ENCODE peak calls at places on chromosomes 3 and 15, in nine cellular contexts. One of them, this sample, is unnamed.
A peak's percentile ranks its signal among the peaks of the same experiment; 100 is the strongest.

GRCh38 chr3:141255864-141256263 is 24.2 kb downstream of the PXYLP1 start:
- DNase-seq in astrocyte of the spinal cord: no peak
- DNase-seq in ELR: peak; percentile 46
- DNase-seq in midbrain: no peak
- DNase-seq in progenitor cell of endocrine pancreas: no peak
- DNase-seq in cardiac muscle cell: peak; percentile 44
- DNase-seq in stimulated activated CD4-positive, alpha-beta T cell treated with anti-CD3 and anti-CD28 coated beads, TNF-alpha, amount 100 ng/mL, for 24 hours: no peak
- DNase-seq in effector memory CD8-positive, alpha-beta T cell: no peak
- DNase-seq in naive thymus-derived CD8-positive, alpha-beta T cell: no peak
- DNase-seq in this sample: no peak

GRCh38 chr15:69595009-69595825 is 142.6 kb downstream of the RPLP1 start:
- DNase-seq in astrocyte of the spinal cord: peak; percentile 24
- DNase-seq in ELR: no peak
- DNase-seq in midbrain: peak; percentile 12
- DNase-seq in progenitor cell of endocrine pancreas: no peak
- DNase-seq in cardiac muscle cell: no peak
- DNase-seq in stimulated activated CD4-positive, alpha-beta T cell treated with anti-CD3 and anti-CD28 coated beads, TNF-alpha, amount 100 ng/mL, for 24 hours: no peak
- DNase-seq in effector memory CD8-positive, alpha-beta T cell: no peak
- DNase-seq in naive thymus-derived CD8-positive, alpha-beta T cell: no peak
- DNase-seq in this sample: peak; percentile 81

GRCh38 chr3:144148356-144148755 is 176.7 kb downstream of the DIPK2A start:
- DNase-seq in astrocyte of the spinal cord: no peak
- DNase-seq in ELR: no peak
- DNase-seq in midbrain: no peak
- DNase-seq in progenitor cell of endocrine pancreas: no peak
- DNase-seq in cardiac muscle cell: no peak
- DNase-seq in stimulated activated CD4-positive, alpha-beta T cell treated with anti-CD3 and anti-CD28 coated beads, TNF-alpha, amount 100 ng/mL, for 24 hours: no peak
- DNase-seq in effector memory CD8-positive, alpha-beta T cell: no peak
- DNase-seq in naive thymus-derived CD8-positive, alpha-beta T cell: no peak
- DNase-seq in this sample: no peak

GRCh38 chr15:55255714-55256113 is 33.9 kb downstream of the RAB27A start:
- DNase-seq in astrocyte of the spinal cord: no peak
- DNase-seq in ELR: no peak
- DNase-seq in midbrain: no peak
- DNase-seq in progenitor cell of endocrine pancreas: no peak
- DNase-seq in cardiac muscle cell: no peak
- DNase-seq in stimulated activated CD4-positive, alpha-beta T cell treated with anti-CD3 and anti-CD28 coated beads, TNF-alpha, amount 100 ng/mL, for 24 hours: no peak
- DNase-seq in effector memory CD8-positive, alpha-beta T cell: no peak
- DNase-seq in naive thymus-derived CD8-positive, alpha-beta T cell: no peak
- DNase-seq in this sample: no peak

GRCh38 chr15:95363636-95364035 is 966.9 kb upstream of the NR2F2 start:
- DNase-seq in astrocyte of the spinal cord: no peak
- DNase-seq in ELR: no peak
- DNase-seq in midbrain: no peak
- DNase-seq in progenitor cell of endocrine pancreas: no peak
- DNase-seq in cardiac muscle cell: peak; percentile 37
- DNase-seq in stimulated activated CD4-positive, alpha-beta T cell treated with anti-CD3 and anti-CD28 coated beads, TNF-alpha, amount 100 ng/mL, for 24 hours: no peak
- DNase-seq in effector memory CD8-positive, alpha-beta T cell: no peak
- DNase-seq in naive thymus-derived CD8-positive, alpha-beta T cell: no peak
- DNase-seq in this sample: no peak

GRCh38 chr15:88144921-88145320 is 111.6 kb downstream of the NTRK3 start:
- DNase-seq in astrocyte of the spinal cord: no peak
- DNase-seq in ELR: no peak
- DNase-seq in midbrain: no peak
- DNase-seq in progenitor cell of endocrine pancreas: no peak
- DNase-seq in cardiac muscle cell: no peak
- DNase-seq in stimulated activated CD4-positive, alpha-beta T cell treated with anti-CD3 and anti-CD28 coated beads, TNF-alpha, amount 100 ng/mL, for 24 hours: no peak
- DNase-seq in effector memory CD8-positive, alpha-beta T cell: no peak
- DNase-seq in naive thymus-derived CD8-positive, alpha-beta T cell: no peak
- DNase-seq in this sample: no peak

GRCh38 chr3:179811321-179812095 is 158.7 kb downstream of the USP13 start:
- DNase-seq in astrocyte of the spinal cord: peak; percentile 90
- DNase-seq in ELR: peak; percentile 85
- DNase-seq in midbrain: peak; percentile 76
- DNase-seq in progenitor cell of endocrine pancreas: peak; percentile 15
- DNase-seq in cardiac muscle cell: peak; percentile 81
- DNase-seq in stimulated activated CD4-positive, alpha-beta T cell treated with anti-CD3 and anti-CD28 coated beads, TNF-alpha, amount 100 ng/mL, for 24 hours: no peak
- DNase-seq in effector memory CD8-positive, alpha-beta T cell: no peak
- DNase-seq in naive thymus-derived CD8-positive, alpha-beta T cell: no peak
- DNase-seq in this sample: no peak

GRCh38 chr15:44545934-44546802 is 9.2 kb downstream of the EIF3J start:
- DNase-seq in astrocyte of the spinal cord: peak; percentile 32
- DNase-seq in ELR: peak; percentile 55
- DNase-seq in midbrain: no peak
- DNase-seq in progenitor cell of endocrine pancreas: no peak
- DNase-seq in cardiac muscle cell: no peak
- DNase-seq in stimulated activated CD4-positive, alpha-beta T cell treated with anti-CD3 and anti-CD28 coated beads, TNF-alpha, amount 100 ng/mL, for 24 hours: peak; percentile 46
- DNase-seq in effector memory CD8-positive, alpha-beta T cell: no peak
- DNase-seq in naive thymus-derived CD8-positive, alpha-beta T cell: no peak
- DNase-seq in this sample: no peak

GRCh38 chr15:47965297-47965696 is 155.5 kb upstream of the SLC24A5 start:
- DNase-seq in astrocyte of the spinal cord: no peak
- DNase-seq in ELR: no peak
- DNase-seq in midbrain: no peak
- DNase-seq in progenitor cell of endocrine pancreas: no peak
- DNase-seq in cardiac muscle cell: no peak
- DNase-seq in stimulated activated CD4-positive, alpha-beta T cell treated with anti-CD3 and anti-CD28 coated beads, TNF-alpha, amount 100 ng/mL, for 24 hours: no peak
- DNase-seq in effector memory CD8-positive, alpha-beta T cell: no peak
- DNase-seq in naive thymus-derived CD8-positive, alpha-beta T cell: no peak
- DNase-seq in this sample: no peak

GRCh38 chr3:117873236-117873635 is 1161.4 kb downstream of the IGSF11 start:
- DNase-seq in astrocyte of the spinal cord: no peak
- DNase-seq in ELR: no peak
- DNase-seq in midbrain: peak; percentile 71
- DNase-seq in progenitor cell of endocrine pancreas: no peak
- DNase-seq in cardiac muscle cell: peak; percentile 58
- DNase-seq in stimulated activated CD4-positive, alpha-beta T cell treated with anti-CD3 and anti-CD28 coated beads, TNF-alpha, amount 100 ng/mL, for 24 hours: no peak
- DNase-seq in effector memory CD8-positive, alpha-beta T cell: no peak
- DNase-seq in naive thymus-derived CD8-positive, alpha-beta T cell: no peak
- DNase-seq in this sample: no peak

GRCh38 chr3:163508212-163508611 is 1570.1 kb downstream of the SI start:
- DNase-seq in astrocyte of the spinal cord: no peak
- DNase-seq in ELR: no peak
- DNase-seq in midbrain: no peak
- DNase-seq in progenitor cell of endocrine pancreas: no peak
- DNase-seq in cardiac muscle cell: no peak
- DNase-seq in stimulated activated CD4-positive, alpha-beta T cell treated with anti-CD3 and anti-CD28 coated beads, TNF-alpha, amount 100 ng/mL, for 24 hours: no peak
- DNase-seq in effector memory CD8-positive, alpha-beta T cell: no peak
- DNase-seq in naive thymus-derived CD8-positive, alpha-beta T cell: no peak
- DNase-seq in this sample: no peak

GRCh38 chr3:112675349-112675748 is 34.4 kb upstream of the CCDC80 start:
- DNase-seq in astrocyte of the spinal cord: no peak
- DNase-seq in ELR: no peak
- DNase-seq in midbrain: no peak
- DNase-seq in progenitor cell of endocrine pancreas: no peak
- DNase-seq in cardiac muscle cell: no peak
- DNase-seq in stimulated activated CD4-positive, alpha-beta T cell treated with anti-CD3 and anti-CD28 coated beads, TNF-alpha, amount 100 ng/mL, for 24 hours: no peak
- DNase-seq in effector memory CD8-positive, alpha-beta T cell: no peak
- DNase-seq in naive thymus-derived CD8-positive, alpha-beta T cell: no peak
- DNase-seq in this sample: no peak

GRCh38 chr15:50907866-50908208 is 646 bp upstream of the AP4E1 start:
- DNase-seq in astrocyte of the spinal cord: peak; percentile 22
- DNase-seq in ELR: peak; percentile 57
- DNase-seq in midbrain: peak; percentile 50
- DNase-seq in progenitor cell of endocrine pancreas: peak; percentile 33
- DNase-seq in cardiac muscle cell: peak; percentile 49
- DNase-seq in stimulated activated CD4-positive, alpha-beta T cell treated with anti-CD3 and anti-CD28 coated beads, TNF-alpha, amount 100 ng/mL, for 24 hours: no peak
- DNase-seq in effector memory CD8-positive, alpha-beta T cell: peak; percentile 48
- DNase-seq in naive thymus-derived CD8-positive, alpha-beta T cell: no peak
- DNase-seq in this sample: no peak

GRCh38 chr3:195137638-195138588 is 133.0 kb downstream of the XXYLT1 start:
- DNase-seq in astrocyte of the spinal cord: no peak
- DNase-seq in ELR: no peak
- DNase-seq in midbrain: no peak
- DNase-seq in progenitor cell of endocrine pancreas: no peak
- DNase-seq in cardiac muscle cell: no peak
- DNase-seq in stimulated activated CD4-positive, alpha-beta T cell treated with anti-CD3 and anti-CD28 coated beads, TNF-alpha, amount 100 ng/mL, for 24 hours: no peak
- DNase-seq in effector memory CD8-positive, alpha-beta T cell: no peak
- DNase-seq in naive thymus-derived CD8-positive, alpha-beta T cell: no peak
- DNase-seq in this sample: no peak

GRCh38 chr3:69869021-69869420 is 129.8 kb downstream of the MITF start:
- DNase-seq in astrocyte of the spinal cord: no peak
- DNase-seq in ELR: no peak
- DNase-seq in midbrain: no peak
- DNase-seq in progenitor cell of endocrine pancreas: no peak
- DNase-seq in cardiac muscle cell: no peak
- DNase-seq in stimulated activated CD4-positive, alpha-beta T cell treated with anti-CD3 and anti-CD28 coated beads, TNF-alpha, amount 100 ng/mL, for 24 hours: no peak
- DNase-seq in effector memory CD8-positive, alpha-beta T cell: no peak
- DNase-seq in naive thymus-derived CD8-positive, alpha-beta T cell: no peak
- DNase-seq in this sample: no peak

GRCh38 chr15:45185069-45185779 is 2.5 kb downstream of the SHF start:
- DNase-seq in astrocyte of the spinal cord: no peak
- DNase-seq in ELR: no peak
- DNase-seq in midbrain: no peak
- DNase-seq in progenitor cell of endocrine pancreas: no peak
- DNase-seq in cardiac muscle cell: no peak
- DNase-seq in stimulated activated CD4-positive, alpha-beta T cell treated with anti-CD3 and anti-CD28 coated beads, TNF-alpha, amount 100 ng/mL, for 24 hours: no peak
- DNase-seq in effector memory CD8-positive, alpha-beta T cell: no peak
- DNase-seq in naive thymus-derived CD8-positive, alpha-beta T cell: no peak
- DNase-seq in this sample: no peak

GRCh38 chr3:15903164-15903563 is 105.4 kb upstream of the ANKRD28 start:
- DNase-seq in astrocyte of the spinal cord: peak; percentile 52
- DNase-seq in ELR: no peak
- DNase-seq in midbrain: peak; percentile 22
- DNase-seq in progenitor cell of endocrine pancreas: no peak
- DNase-seq in cardiac muscle cell: no peak
- DNase-seq in stimulated activated CD4-positive, alpha-beta T cell treated with anti-CD3 and anti-CD28 coated beads, TNF-alpha, amount 100 ng/mL, for 24 hours: no peak
- DNase-seq in effector memory CD8-positive, alpha-beta T cell: no peak
- DNase-seq in naive thymus-derived CD8-positive, alpha-beta T cell: no peak
- DNase-seq in this sample: no peak

GRCh38 chr15:62298811-62299210 is 133.7 kb upstream of the C2CD4B start:
- DNase-seq in astrocyte of the spinal cord: no peak
- DNase-seq in ELR: no peak
- DNase-seq in midbrain: no peak
- DNase-seq in progenitor cell of endocrine pancreas: no peak
- DNase-seq in cardiac muscle cell: no peak
- DNase-seq in stimulated activated CD4-positive, alpha-beta T cell treated with anti-CD3 and anti-CD28 coated beads, TNF-alpha, amount 100 ng/mL, for 24 hours: no peak
- DNase-seq in effector memory CD8-positive, alpha-beta T cell: no peak
- DNase-seq in naive thymus-derived CD8-positive, alpha-beta T cell: no peak
- DNase-seq in this sample: no peak

GRCh38 chr3:185983495-185984141 is 45.8 kb upstream of the TRA2B start:
- DNase-seq in astrocyte of the spinal cord: peak; percentile 60
- DNase-seq in ELR: peak; percentile 81
- DNase-seq in midbrain: peak; percentile 80
- DNase-seq in progenitor cell of endocrine pancreas: peak; percentile 72
- DNase-seq in cardiac muscle cell: peak; percentile 75
- DNase-seq in stimulated activated CD4-positive, alpha-beta T cell treated with anti-CD3 and anti-CD28 coated beads, TNF-alpha, amount 100 ng/mL, for 24 hours: peak; percentile 48
- DNase-seq in effector memory CD8-positive, alpha-beta T cell: peak; percentile 48
- DNase-seq in naive thymus-derived CD8-positive, alpha-beta T cell: peak; percentile 34
- DNase-seq in this sample: peak; percentile 61

GRCh38 chr15:46786886-46787285 is 930.4 kb upstream of the SEMA6D start:
- DNase-seq in astrocyte of the spinal cord: no peak
- DNase-seq in ELR: no peak
- DNase-seq in midbrain: no peak
- DNase-seq in progenitor cell of endocrine pancreas: no peak
- DNase-seq in cardiac muscle cell: no peak
- DNase-seq in stimulated activated CD4-positive, alpha-beta T cell treated with anti-CD3 and anti-CD28 coated beads, TNF-alpha, amount 100 ng/mL, for 24 hours: no peak
- DNase-seq in effector memory CD8-positive, alpha-beta T cell: no peak
- DNase-seq in naive thymus-derived CD8-positive, alpha-beta T cell: no peak
- DNase-seq in this sample: no peak

GRCh38 chr3:134922866-134923265 is 127.8 kb downstream of the EPHB1 start:
- DNase-seq in astrocyte of the spinal cord: no peak
- DNase-seq in ELR: no peak
- DNase-seq in midbrain: no peak
- DNase-seq in progenitor cell of endocrine pancreas: no peak
- DNase-seq in cardiac muscle cell: no peak
- DNase-seq in stimulated activated CD4-positive, alpha-beta T cell treated with anti-CD3 and anti-CD28 coated beads, TNF-alpha, amount 100 ng/mL, for 24 hours: no peak
- DNase-seq in effector memory CD8-positive, alpha-beta T cell: no peak
- DNase-seq in naive thymus-derived CD8-positive, alpha-beta T cell: no peak
- DNase-seq in this sample: no peak

GRCh38 chr3:15420871-15421270 is 6.5 kb downstream of the METTL6 start:
- DNase-seq in astrocyte of the spinal cord: no peak
- DNase-seq in ELR: peak; percentile 83
- DNase-seq in midbrain: no peak
- DNase-seq in progenitor cell of endocrine pancreas: no peak
- DNase-seq in cardiac muscle cell: no peak
- DNase-seq in stimulated activated CD4-positive, alpha-beta T cell treated with anti-CD3 and anti-CD28 coated beads, TNF-alpha, amount 100 ng/mL, for 24 hours: no peak
- DNase-seq in effector memory CD8-positive, alpha-beta T cell: no peak
- DNase-seq in naive thymus-derived CD8-positive, alpha-beta T cell: no peak
- DNase-seq in this sample: no peak

GRCh38 chr15:45314960-45315359 is 62.9 kb downstream of the SLC28A2 start:
- DNase-seq in astrocyte of the spinal cord: no peak
- DNase-seq in ELR: peak; percentile 20
- DNase-seq in midbrain: no peak
- DNase-seq in progenitor cell of endocrine pancreas: no peak
- DNase-seq in cardiac muscle cell: peak; percentile 47
- DNase-seq in stimulated activated CD4-positive, alpha-beta T cell treated with anti-CD3 and anti-CD28 coated beads, TNF-alpha, amount 100 ng/mL, for 24 hours: no peak
- DNase-seq in effector memory CD8-positive, alpha-beta T cell: no peak
- DNase-seq in naive thymus-derived CD8-positive, alpha-beta T cell: no peak
- DNase-seq in this sample: no peak

GRCh38 chr15:52652984-52653383 is 26.2 kb downstream of the ATOSA start:
- DNase-seq in astrocyte of the spinal cord: peak; percentile 73
- DNase-seq in ELR: peak; percentile 85
- DNase-seq in midbrain: no peak
- DNase-seq in progenitor cell of endocrine pancreas: no peak
- DNase-seq in cardiac muscle cell: peak; percentile 72
- DNase-seq in stimulated activated CD4-positive, alpha-beta T cell treated with anti-CD3 and anti-CD28 coated beads, TNF-alpha, amount 100 ng/mL, for 24 hours: no peak
- DNase-seq in effector memory CD8-positive, alpha-beta T cell: no peak
- DNase-seq in naive thymus-derived CD8-positive, alpha-beta T cell: no peak
- DNase-seq in this sample: no peak

GRCh38 chr3:63092545-63092944 is 185.6 kb upstream of the SYNPR start:
- DNase-seq in astrocyte of the spinal cord: no peak
- DNase-seq in ELR: no peak
- DNase-seq in midbrain: no peak
- DNase-seq in progenitor cell of endocrine pancreas: no peak
- DNase-seq in cardiac muscle cell: no peak
- DNase-seq in stimulated activated CD4-positive, alpha-beta T cell treated with anti-CD3 and anti-CD28 coated beads, TNF-alpha, amount 100 ng/mL, for 24 hours: no peak
- DNase-seq in effector memory CD8-positive, alpha-beta T cell: no peak
- DNase-seq in naive thymus-derived CD8-positive, alpha-beta T cell: no peak
- DNase-seq in this sample: no peak

GRCh38 chr3:12759097-12759679 is at the start of gene TMEM40:
- DNase-seq in astrocyte of the spinal cord: no peak
- DNase-seq in ELR: peak; percentile 74
- DNase-seq in midbrain: no peak
- DNase-seq in progenitor cell of endocrine pancreas: no peak
- DNase-seq in cardiac muscle cell: no peak
- DNase-seq in stimulated activated CD4-positive, alpha-beta T cell treated with anti-CD3 and anti-CD28 coated beads, TNF-alpha, amount 100 ng/mL, for 24 hours: no peak
- DNase-seq in effector memory CD8-positive, alpha-beta T cell: no peak
- DNase-seq in naive thymus-derived CD8-positive, alpha-beta T cell: no peak
- DNase-seq in this sample: no peak

GRCh38 chr15:65796610-65797012 is 4.5 kb upstream of the DENND4A start:
- DNase-seq in astrocyte of the spinal cord: peak; percentile 62
- DNase-seq in ELR: peak; percentile 78
- DNase-seq in midbrain: no peak
- DNase-seq in progenitor cell of endocrine pancreas: no peak
- DNase-seq in cardiac muscle cell: peak; percentile 70
- DNase-seq in stimulated activated CD4-positive, alpha-beta T cell treated with anti-CD3 and anti-CD28 coated beads, TNF-alpha, amount 100 ng/mL, for 24 hours: no peak
- DNase-seq in effector memory CD8-positive, alpha-beta T cell: no peak
- DNase-seq in naive thymus-derived CD8-positive, alpha-beta T cell: no peak
- DNase-seq in this sample: no peak

GRCh38 chr3:140910860-140911259 is 30.8 kb upstream of the SLC25A36 start:
- DNase-seq in astrocyte of the spinal cord: peak; percentile 8
- DNase-seq in ELR: peak; percentile 38
- DNase-seq in midbrain: peak; percentile 31
- DNase-seq in progenitor cell of endocrine pancreas: no peak
- DNase-seq in cardiac muscle cell: peak; percentile 41
- DNase-seq in stimulated activated CD4-positive, alpha-beta T cell treated with anti-CD3 and anti-CD28 coated beads, TNF-alpha, amount 100 ng/mL, for 24 hours: no peak
- DNase-seq in effector memory CD8-positive, alpha-beta T cell: no peak
- DNase-seq in naive thymus-derived CD8-positive, alpha-beta T cell: no peak
- DNase-seq in this sample: no peak

GRCh38 chr3:73435055-73435454 is 189.7 kb downstream of the PDZRN3 start:
- DNase-seq in astrocyte of the spinal cord: no peak
- DNase-seq in ELR: no peak
- DNase-seq in midbrain: no peak
- DNase-seq in progenitor cell of endocrine pancreas: no peak
- DNase-seq in cardiac muscle cell: no peak
- DNase-seq in stimulated activated CD4-positive, alpha-beta T cell treated with anti-CD3 and anti-CD28 coated beads, TNF-alpha, amount 100 ng/mL, for 24 hours: no peak
- DNase-seq in effector memory CD8-positive, alpha-beta T cell: no peak
- DNase-seq in naive thymus-derived CD8-positive, alpha-beta T cell: no peak
- DNase-seq in this sample: no peak

GRCh38 chr3:120823156-120823555 is 80.6 kb downstream of the GTF2E1 start:
- DNase-seq in astrocyte of the spinal cord: no peak
- DNase-seq in ELR: peak; percentile 21
- DNase-seq in midbrain: no peak
- DNase-seq in progenitor cell of endocrine pancreas: no peak
- DNase-seq in cardiac muscle cell: no peak
- DNase-seq in stimulated activated CD4-positive, alpha-beta T cell treated with anti-CD3 and anti-CD28 coated beads, TNF-alpha, amount 100 ng/mL, for 24 hours: no peak
- DNase-seq in effector memory CD8-positive, alpha-beta T cell: no peak
- DNase-seq in naive thymus-derived CD8-positive, alpha-beta T cell: no peak
- DNase-seq in this sample: no peak

GRCh38 chr3:178078933-178079332 is 457.3 kb upstream of the KCNMB2 start:
- DNase-seq in astrocyte of the spinal cord: peak; percentile 73
- DNase-seq in ELR: no peak
- DNase-seq in midbrain: peak; percentile 40
- DNase-seq in progenitor cell of endocrine pancreas: no peak
- DNase-seq in cardiac muscle cell: peak; percentile 93
- DNase-seq in stimulated activated CD4-positive, alpha-beta T cell treated with anti-CD3 and anti-CD28 coated beads, TNF-alpha, amount 100 ng/mL, for 24 hours: no peak
- DNase-seq in effector memory CD8-positive, alpha-beta T cell: no peak
- DNase-seq in naive thymus-derived CD8-positive, alpha-beta T cell: no peak
- DNase-seq in this sample: no peak

This sample was measured in left lung.